ENCODE peak calls at places on chromosome 4, in five cellular contexts. O, V, N, Y and B are unnamed samples.

GRCh38 chr4:20095805-20096541 is 155.7 kb upstream of the SLIT2 start:
- DNase-seq in V (no peak), Y (no peak), N (no peak), O (no peak), B (no peak)

GRCh38 chr4:118762753-118763477 is 73.0 kb downstream of the SEC24D start:
- DNase-seq in V (no peak), O (no peak), N (no peak), Y (no peak), B (no peak)

GRCh38 chr4:110287130-110287529 is 88.7 kb upstream of the ELOVL6 start:
- DNase-seq in Y (no peak), V (peak), O (no peak), N (no peak), B (no peak)

GRCh38 chr4:41572414-41572986 is 34.5 kb downstream of the LIMCH1 start:
- DNase-seq in V (no peak), Y (no peak), O (no peak), N (no peak), B (no peak)

GRCh38 chr4:38672247-38673071 is 8.5 kb downstream of the KLF3 start:
- DNase-seq in Y (no peak), V (no peak), N (no peak), O (no peak), B (no peak)

GRCh38 chr4:185399466-185399865 is 2.8 kb downstream of the ANKRD37 start:
- DNase-seq in Y (no peak), V (no peak), O (no peak), N (no peak), B (no peak)

GRCh38 chr4:2281575-2282343 is 19.9 kb upstream of the MXD4 start:
- DNase-seq in O (peak), V (no peak), N (no peak), Y (peak), B (no peak)

GRCh38 chr4:82569076-82569475 is 7.3 kb upstream of the TMEM150C start:
- DNase-seq in V (no peak), O (no peak), Y (no peak), N (no peak), B (no peak)

GRCh38 chr4:150664935-150665334 is 83.0 kb downstream of the MAB21L2 start:
- DNase-seq in V (no peak), O (no peak), Y (no peak), N (no peak), B (no peak)

GRCh38 chr4:102552781-102553180 is 51.6 kb downstream of the NFKB1 start:
- DNase-seq in O (no peak), V (no peak), Y (no peak), N (no peak), B (no peak)

GRCh38 chr4:110332483-110332882 is 134.1 kb upstream of the ELOVL6 start:
- DNase-seq in N (no peak), Y (no peak), V (no peak), O (no peak), B (no peak)

GRCh38 chr4:169032194-169032593 is 22.1 kb upstream of the CBR4 start:
- DNase-seq in O (no peak), N (no peak), Y (no peak), V (no peak), B (no peak)

GRCh38 chr4:38832624-38833528 is 23.7 kb downstream of the TLR6 start:
- DNase-seq in V (no peak), Y (no peak), O (no peak), N (no peak), B (no peak)

GRCh38 chr4:1409079-1409805 is 3.0 kb upstream of the NKX1-1 start:
- DNase-seq in Y (no peak), N (no peak), O (no peak), V (no peak), B (peak)

GRCh38 chr4:55036405-55036804 is 89.0 kb downstream of the KDR start:
- DNase-seq in O (no peak), Y (no peak), N (no peak), V (no peak), B (no peak)

GRCh38 chr4:37769590-37769989 is 56.9 kb upstream of the PGM2 start:
- DNase-seq in V (no peak), N (no peak), O (no peak), Y (no peak), B (no peak)

GRCh38 chr4:5203309-5203708 is 152.0 kb downstream of the STK32B start:
- DNase-seq in N (no peak), V (no peak), Y (no peak), O (no peak), B (no peak)

GRCh38 chr4:118798658-118799057 is 37.3 kb downstream of the SEC24D start:
- DNase-seq in V (no peak), N (no peak), Y (no peak), O (no peak), B (no peak)

GRCh38 chr4:147879676-147880075 is 147.8 kb downstream of the ARHGAP10 start:
- DNase-seq in Y (no peak), V (no peak), N (no peak), O (no peak), B (no peak)

GRCh38 chr4:5890063-5890727 is 2.7 kb downstream of the CRMP1 start:
- DNase-seq in O (no peak), V (no peak), Y (no peak), N (peak), B (no peak)

GRCh38 chr4:88059781-88060180 is 52.3 kb downstream of the PKD2 start:
- DNase-seq in N (no peak), Y (no peak), V (no peak), O (no peak), B (no peak)

GRCh38 chr4:2570551-2571222 is 34.2 kb downstream of the FAM193A start:
- DNase-seq in Y (no peak), N (no peak), V (no peak), O (peak), B (peak)

GRCh38 chr4:141022221-141022760 is 111.0 kb downstream of the RNF150 start:
- DNase-seq in N (no peak), Y (no peak), O (no peak), V (no peak), B (no peak)

GRCh38 chr4:86532851-86533250 is 61.3 kb upstream of the PTPN13 start:
- DNase-seq in Y (no peak), O (no peak), V (no peak), N (no peak), B (no peak)

GRCh38 chr4:48223633-48224295 is 45.9 kb downstream of the TEC start:
- DNase-seq in O (no peak), Y (no peak), N (no peak), V (no peak), B (no peak)

GRCh38 chr4:82842593-82842992 is 44.0 kb upstream of the SCD5 start:
- DNase-seq in V (no peak), Y (no peak), N (no peak), O (no peak), B (no peak)

GRCh38 chr4:609400-610050 is 15.8 kb upstream of the PDE6B start:
- DNase-seq in V (no peak), N (no peak), Y (no peak), O (no peak), B (peak)

GRCh38 chr4:150229538-150229937 is 151.3 kb downstream of the DCLK2 start:
- DNase-seq in O (no peak), V (peak), Y (no peak), N (no peak), B (no peak)

GRCh38 chr4:140237616-140238352 is 83.8 kb upstream of the MAML3 start:
- DNase-seq in V (peak), N (peak), Y (no peak), O (no peak), B (peak)

GRCh38 chr4:5511791-5512190 is 196.6 kb downstream of the EVC2 start:
- DNase-seq in V (no peak), N (no peak), Y (no peak), O (no peak), B (no peak)

GRCh38 chr4:48129307-48130014 is 4.6 kb downstream of the TXK start:
- DNase-seq in Y (peak), V (no peak), O (no peak), N (no peak), B (peak)

GRCh38 chr4:150257338-150257737 is 179.1 kb downstream of the DCLK2 start:
- DNase-seq in N (no peak), O (no peak), V (no peak), Y (no peak), B (no peak)